ENCODE peak calls at places on chromosome 17, in six cellular contexts. One of them, this sample, is unnamed.

GRCh38 chr17:41530062-41531048 is 2.2 kb upstream of the KRT19 start:
- DNase-seq in T-helper 2 cell: no peak
- DNase-seq in midbrain: no peak
- DNase-seq in hepatic stellate cell: peak
- DNase-seq in lung: no peak
- DNase-seq in activated B cell treated with CpG ODN at 0.5 μM for 24 hours: no peak
- DNase-seq in this sample: no peak

GRCh38 chr17:17737938-17738894 is 57.0 kb downstream of the RAI1 start:
- DNase-seq in T-helper 2 cell: no peak
- DNase-seq in midbrain: no peak
- DNase-seq in lung: no peak
- DNase-seq in activated B cell treated with CpG ODN at 0.5 μM for 24 hours: no peak
- DNase-seq in hepatic stellate cell: no peak
- DNase-seq in this sample: no peak

GRCh38 chr17:32976605-32977004 is 15.0 kb upstream of the SPACA3 start:
- DNase-seq in hepatic stellate cell: no peak
- DNase-seq in midbrain: no peak
- DNase-seq in activated B cell treated with CpG ODN at 0.5 μM for 24 hours: no peak
- DNase-seq in T-helper 2 cell: no peak
- DNase-seq in lung: no peak
- DNase-seq in this sample: no peak

GRCh38 chr17:49193513-49194296 is 16.7 kb downstream of the GNGT2 start:
- DNase-seq in midbrain: peak
- DNase-seq in lung: peak
- DNase-seq in hepatic stellate cell: no peak
- DNase-seq in T-helper 2 cell: no peak
- DNase-seq in activated B cell treated with CpG ODN at 0.5 μM for 24 hours: peak
- DNase-seq in this sample: peak

GRCh38 chr17:57121308-57122042 is 36.4 kb downstream of the AKAP1 start:
- DNase-seq in hepatic stellate cell: peak
- DNase-seq in lung: no peak
- DNase-seq in activated B cell treated with CpG ODN at 0.5 μM for 24 hours: no peak
- DNase-seq in T-helper 2 cell: no peak
- DNase-seq in midbrain: peak
- DNase-seq in this sample: peak

GRCh38 chr17:14205992-14206461 is 30.6 kb downstream of the CDRT15 start:
- DNase-seq in lung: peak
- DNase-seq in T-helper 2 cell: peak
- DNase-seq in hepatic stellate cell: no peak
- DNase-seq in activated B cell treated with CpG ODN at 0.5 μM for 24 hours: no peak
- DNase-seq in midbrain: no peak
- DNase-seq in this sample: peak

GRCh38 chr17:27351741-27352140 is 57.8 kb downstream of the WSB1 start:
- DNase-seq in lung: no peak
- DNase-seq in activated B cell treated with CpG ODN at 0.5 μM for 24 hours: no peak
- DNase-seq in T-helper 2 cell: no peak
- DNase-seq in hepatic stellate cell: no peak
- DNase-seq in midbrain: no peak
- DNase-seq in this sample: no peak

GRCh38 chr17:63774141-63774981 is at the start of gene DDX42:
- DNase-seq in lung: peak
- DNase-seq in activated B cell treated with CpG ODN at 0.5 μM for 24 hours: no peak
- DNase-seq in hepatic stellate cell: peak
- DNase-seq in T-helper 2 cell: no peak
- DNase-seq in midbrain: no peak
- DNase-seq in this sample: peak

GRCh38 chr17:705011-705410 is 9.6 kb downstream of the VPS53 start:
- DNase-seq in lung: no peak
- DNase-seq in hepatic stellate cell: no peak
- DNase-seq in midbrain: no peak
- DNase-seq in T-helper 2 cell: no peak
- DNase-seq in activated B cell treated with CpG ODN at 0.5 μM for 24 hours: no peak
- DNase-seq in this sample: no peak

GRCh38 chr17:8046306-8046928 is 7.6 kb downstream of the ALOX15B start:
- DNase-seq in activated B cell treated with CpG ODN at 0.5 μM for 24 hours: no peak
- DNase-seq in T-helper 2 cell: no peak
- DNase-seq in midbrain: no peak
- DNase-seq in lung: no peak
- DNase-seq in hepatic stellate cell: no peak
- DNase-seq in this sample: no peak

GRCh38 chr17:63358111-63358839 is 87.8 kb downstream of the CYB561 start:
- DNase-seq in midbrain: no peak
- DNase-seq in T-helper 2 cell: no peak
- DNase-seq in lung: no peak
- DNase-seq in activated B cell treated with CpG ODN at 0.5 μM for 24 hours: no peak
- DNase-seq in hepatic stellate cell: peak
- DNase-seq in this sample: no peak

GRCh38 chr17:81867123-81867951 is 3.8 kb downstream of the ARHGDIA start:
- DNase-seq in hepatic stellate cell: no peak
- DNase-seq in lung: no peak
- DNase-seq in midbrain: no peak
- DNase-seq in T-helper 2 cell: peak
- DNase-seq in activated B cell treated with CpG ODN at 0.5 μM for 24 hours: no peak
- DNase-seq in this sample: no peak

GRCh38 chr17:65749479-65749878 is 188.0 kb upstream of the AXIN2 start:
- DNase-seq in hepatic stellate cell: no peak
- DNase-seq in lung: no peak
- DNase-seq in activated B cell treated with CpG ODN at 0.5 μM for 24 hours: no peak
- DNase-seq in midbrain: no peak
- DNase-seq in T-helper 2 cell: no peak
- DNase-seq in this sample: no peak

GRCh38 chr17:38561416-38562214 is 44.1 kb downstream of the SRCIN1 start:
- DNase-seq in hepatic stellate cell: no peak
- DNase-seq in activated B cell treated with CpG ODN at 0.5 μM for 24 hours: no peak
- DNase-seq in T-helper 2 cell: no peak
- DNase-seq in lung: no peak
- DNase-seq in midbrain: no peak
- DNase-seq in this sample: no peak

GRCh38 chr17:58019039-58019438 is 12.0 kb upstream of the SRSF1 start:
- DNase-seq in lung: no peak
- DNase-seq in hepatic stellate cell: no peak
- DNase-seq in activated B cell treated with CpG ODN at 0.5 μM for 24 hours: no peak
- DNase-seq in T-helper 2 cell: no peak
- DNase-seq in midbrain: no peak
- DNase-seq in this sample: no peak

GRCh38 chr17:49076575-49077384 is 55.8 kb upstream of the B4GALNT2 start:
- DNase-seq in T-helper 2 cell: no peak
- DNase-seq in lung: no peak
- DNase-seq in hepatic stellate cell: peak
- DNase-seq in midbrain: no peak
- DNase-seq in activated B cell treated with CpG ODN at 0.5 μM for 24 hours: no peak
- DNase-seq in this sample: no peak

GRCh38 chr17:32794533-32795246 is 82.2 kb downstream of the MYO1D start:
- DNase-seq in midbrain: no peak
- DNase-seq in T-helper 2 cell: no peak
- DNase-seq in lung: no peak
- DNase-seq in hepatic stellate cell: no peak
- DNase-seq in activated B cell treated with CpG ODN at 0.5 μM for 24 hours: no peak
- DNase-seq in this sample: no peak

GRCh38 chr17:15123593-15124590 is 141.2 kb downstream of the PMP22 start:
- DNase-seq in lung: no peak
- DNase-seq in hepatic stellate cell: no peak
- DNase-seq in T-helper 2 cell: no peak
- DNase-seq in midbrain: no peak
- DNase-seq in activated B cell treated with CpG ODN at 0.5 μM for 24 hours: no peak
- DNase-seq in this sample: no peak

This sample was measured in pons.